ENCODE peak calls at places on chromosomes 12 and 14, in ten cellular contexts. T, H, Q, J, W, S, D, V, A and U are unnamed samples.

GRCh38 chr12:95178136-95178535 is 39.1 kb downstream of the FGD6 start:
- DNase-seq in T (no peak), S (no peak), W (no peak), J (no peak), V (no peak), H (no peak), Q (no peak), A (no peak), D (no peak), U (no peak)

GRCh38 chr12:32305163-32305562 is 94.2 kb upstream of the FGD4 start:
- DNase-seq in J (no peak), T (no peak), S (no peak), A (no peak), H (no peak), V (no peak), D (no peak), W (peak; percentile 29), Q (no peak), U (no peak)

GRCh38 chr12:58888131-58888783 is 32.0 kb downstream of the LRIG3 start:
- DNase-seq in V (peak; percentile 53), W (no peak), H (peak; percentile 85), Q (no peak), A (peak; percentile 63), J (no peak), S (peak; percentile 67), T (no peak), D (no peak), U (no peak)

GRCh38 chr12:2733493-2734252 is 61.1 kb upstream of the FKBP4 start:
- DNase-seq in W (no peak), A (no peak), J (no peak), T (no peak), H (no peak), D (no peak), Q (no peak), V (no peak), S (no peak), U (no peak)

GRCh38 chr12:82057770-82058169 is 298.6 kb upstream of the PPFIA2 start:
- DNase-seq in J (no peak), H (no peak), Q (no peak), D (no peak), T (no peak), V (no peak), S (no peak), W (peak; percentile 89), A (no peak), U (no peak)

GRCh38 chr14:82854851-82855250 is 1321.2 kb upstream of the SEL1L start:
- DNase-seq in W (no peak), Q (no peak), V (no peak), A (no peak), S (no peak), J (no peak), T (no peak), H (no peak), D (no peak), U (no peak)

GRCh38 chr12:51371295-51371953 is 19.8 kb downstream of the GALNT6 start:
- DNase-seq in D (no peak), V (peak; percentile 97), H (peak; percentile 91), Q (no peak), J (no peak), S (peak; percentile 53), A (peak; percentile 77), T (no peak), W (peak; percentile 92), U (no peak)

GRCh38 chr14:93956514-93957332 is 19.6 kb downstream of the ASB2 start:
- DNase-seq in W (no peak), T (no peak), H (no peak), A (no peak), D (peak; percentile 41), V (no peak), Q (no peak), S (no peak), J (no peak), U (no peak)

GRCh38 chr12:57473392-57473791 is 6.3 kb downstream of the ARHGAP9 start:
- DNase-seq in D (no peak), W (no peak), H (no peak), T (no peak), V (no peak), S (no peak), J (no peak), Q (no peak), A (no peak), U (no peak)

GRCh38 chr12:104596128-104596799 is 139.5 kb downstream of the CHST11 start:
- DNase-seq in J (peak; percentile 58), W (no peak), H (peak; percentile 51), V (peak; percentile 84), A (no peak), D (no peak), T (no peak), Q (no peak), S (no peak), U (no peak)

GRCh38 chr14:88422919-88423318 is 37.5 kb downstream of the SPATA7 start:
- DNase-seq in T (no peak), A (no peak), H (no peak), S (no peak), W (no peak), Q (no peak), V (peak; percentile 71), D (no peak), J (no peak), U (no peak)

GRCh38 chr12:3225154-3225795 is 148.1 kb downstream of the TSPAN9 start:
- DNase-seq in V (peak; percentile 37), H (no peak), J (no peak), Q (no peak), T (no peak), A (no peak), W (no peak), D (no peak), S (no peak), U (no peak)

GRCh38 chr12:116210762-116211161 is 66.7 kb downstream of the MED13L start:
- DNase-seq in H (no peak), D (no peak), T (no peak), S (no peak), J (no peak), W (no peak), A (no peak), Q (no peak), V (no peak), U (no peak)

GRCh38 chr12:45726594-45727300 is 2.8 kb upstream of the ARID2 start:
- DNase-seq in V (peak; percentile 2), D (no peak), T (no peak), A (peak; percentile 38), W (peak; percentile 34), H (no peak), S (peak; percentile 76), J (no peak), Q (peak; percentile 5), U (peak; percentile 69)

GRCh38 chr12:10673660-10674384 is at the start of gene STYK1:
- DNase-seq in Q (peak; percentile 44), J (peak; percentile 37), S (peak; percentile 60), V (peak; percentile 15), D (peak; percentile 78), H (no peak), A (peak; percentile 60), T (peak; percentile 43), W (peak; percentile 99), U (peak; percentile 65)

GRCh38 chr12:107917912-107918800 is 143.7 kb downstream of the ASCL4 start:
- DNase-seq in A (no peak), Q (no peak), S (no peak), V (no peak), D (peak; percentile 38), T (no peak), W (peak; percentile 76), J (no peak), H (no peak), U (no peak)

GRCh38 chr12:95608252-95609033 is 57.2 kb upstream of the USP44 start:
- DNase-seq in Q (no peak), S (peak; percentile 75), J (no peak), D (no peak), H (peak; percentile 13), W (no peak), A (peak; percentile 67), V (peak; percentile 25), T (no peak), U (no peak)

GRCh38 chr12:96120359-96121100 is 73.6 kb upstream of the ELK3 start:
- DNase-seq in V (no peak), A (no peak), D (peak; percentile 64), H (no peak), S (no peak), T (peak; percentile 31), Q (no peak), W (no peak), J (peak; percentile 98), U (peak; percentile 25)

GRCh38 chr14:34363733-34364134 is 98.3 kb downstream of the SPTSSA start:
- DNase-seq in A (no peak), T (no peak), W (no peak), J (no peak), D (no peak), H (no peak), Q (no peak), V (no peak), S (no peak), U (no peak)